ENCODE peak calls at places on chromosome 3, in five cellular contexts. J is AG04449, X is hepatic stellate cell, I is hepatocyte, Y is lower lobe of right lung. H is an unnamed sample.
A peak's percentile ranks its signal among the peaks of the same experiment; 100 is the strongest.

GRCh38 chr3:183444748-183445147 is 16.3 kb upstream of the MCF2L2 start:
- DNase-seq in J (no peak), X (no peak), I (no peak), Y (no peak), H (no peak)

GRCh38 chr3:73624363-73625123 is at the start of gene PDZRN3:
- DNase-seq in J (no peak), X (peak; percentile 69), I (peak; percentile 80), Y (peak; percentile 55), H (peak; percentile 58)

GRCh38 chr3:190089711-190090110 is 31.0 kb downstream of the P3H2 start:
- DNase-seq in J (no peak), X (no peak), I (no peak), Y (no peak), H (no peak)

GRCh38 chr3:194184265-194184751 is 48.4 kb downstream of the HES1 start:
- DNase-seq in J (no peak), X (no peak), I (no peak), Y (no peak), H (no peak)

GRCh38 chr3:104631254-104631653 is 735.5 kb upstream of the ALCAM start:
- DNase-seq in J (no peak), X (no peak), I (no peak), Y (no peak), H (no peak)

GRCh38 chr3:179322481-179323196 is at the start of gene ZNF639:
- DNase-seq in J (no peak), X (peak; percentile 93), I (peak; percentile 95), Y (peak; percentile 87), H (peak; percentile 90)

GRCh38 chr3:60431599-60431958 is 819.7 kb downstream of the FHIT start:
- DNase-seq in J (no peak), X (no peak), I (no peak), Y (no peak), H (no peak)

GRCh38 chr3:87287025-87287424 is 10.6 kb upstream of the POU1F1 start:
- DNase-seq in J (peak; percentile 23), X (peak; percentile 27), I (no peak), Y (no peak), H (no peak)

GRCh38 chr3:185552358-185552877 is at the start of gene LIPH:
- DNase-seq in J (no peak), X (no peak), I (peak; percentile 65), Y (no peak), H (no peak)

H was measured in right lobe of liver.